ENCODE peak calls at places on chromosome 5, in nine cellular contexts. U, A, N, Z, G, H, F, R and E are unnamed samples.

GRCh38 chr5:17370651-17371050 is 127.4 kb upstream of the TAF11L2 start:
- DNase-seq in G (no peak), R (no peak), F (no peak), U (no peak), Z (no peak), H (no peak), N (no peak), A (no peak), E (no peak)

GRCh38 chr5:88664630-88665029 is 218.4 kb downstream of the MEF2C start:
- DNase-seq in G (no peak), A (no peak), U (no peak), R (no peak), Z (no peak), N (no peak), F (no peak), H (no peak), E (no peak)

GRCh38 chr5:3377176-3377575 is 218.5 kb upstream of the IRX1 start:
- DNase-seq in R (no peak), N (no peak), G (no peak), U (no peak), H (no peak), Z (no peak), A (no peak), F (no peak), E (no peak)

GRCh38 chr5:141815796-141816180 is 62.4 kb downstream of the PCDH1 start:
- DNase-seq in A (no peak), R (no peak), Z (no peak), U (no peak), G (no peak), N (no peak), H (no peak), F (no peak), E (no peak)

GRCh38 chr5:74974451-74975089 is 77.8 kb downstream of the GCNT4 start:
- DNase-seq in R (no peak), N (no peak), G (no peak), A (no peak), Z (no peak), U (no peak), H (no peak), F (no peak), E (no peak)

GRCh38 chr5:65819905-65820240 is 97.9 kb downstream of the NLN start:
- DNase-seq in F (no peak), R (no peak), U (no peak), Z (no peak), N (no peak), G (no peak), A (no peak), H (no peak), E (no peak)

GRCh38 chr5:72925336-72926010 is 30.4 kb upstream of the FCHO2 start:
- DNase-seq in R (no peak), Z (no peak), N (no peak), G (no peak), A (no peak), F (no peak), U (no peak), H (no peak), E (no peak)

GRCh38 chr5:139382371-139382770 is 726 bp downstream of the SLC23A1 start:
- DNase-seq in R (no peak), Z (no peak), N (no peak), H (peak; percentile 28), U (no peak), F (no peak), G (no peak), A (no peak), E (no peak)

GRCh38 chr5:111963555-111963954 is 206.6 kb upstream of the NREP start:
- DNase-seq in G (no peak), H (no peak), R (no peak), A (no peak), Z (no peak), U (no peak), F (no peak), N (no peak), E (no peak)

GRCh38 chr5:80406980-80407734 is 707 bp upstream of the ZFYVE16 start:
- DNase-seq in A (no peak), N (peak; percentile 24), U (no peak), R (peak; percentile 77), F (no peak), G (peak; percentile 80), H (peak; percentile 41), Z (no peak), E (peak; percentile 19)

GRCh38 chr5:160938532-160938931 is 86.5 kb upstream of the ATP10B start:
- DNase-seq in G (peak; percentile 24), N (peak; percentile 78), A (no peak), F (no peak), U (peak; percentile 68), H (peak; percentile 74), Z (no peak), R (no peak), E (no peak)

GRCh38 chr5:170650850-170651249 is 132.7 kb upstream of the GABRP start:
- DNase-seq in Z (no peak), H (no peak), A (no peak), G (no peak), F (no peak), U (no peak), R (no peak), N (no peak), E (no peak)

GRCh38 chr5:132008961-132009680 is 2.3 kb downstream of the ACSL6 start:
- DNase-seq in R (no peak), H (no peak), F (no peak), A (no peak), Z (no peak), U (no peak), G (no peak), N (peak; percentile 41), E (no peak)

GRCh38 chr5:61059499-61059898 is 102.8 kb downstream of the SMIM15 start:
- DNase-seq in Z (no peak), H (no peak), N (no peak), F (no peak), R (no peak), U (no peak), G (no peak), A (no peak), E (no peak)

GRCh38 chr5:61053937-61054336 is 108.3 kb downstream of the SMIM15 start:
- DNase-seq in G (peak; percentile 12), F (no peak), H (no peak), A (no peak), Z (no peak), N (no peak), U (no peak), R (no peak), E (no peak)

GRCh38 chr5:61052870-61053269 is 107.9 kb downstream of the NDUFAF2 start:
- DNase-seq in U (no peak), H (no peak), G (peak; percentile 54), F (no peak), Z (no peak), N (no peak), R (no peak), A (peak; percentile 3), E (no peak)

GRCh38 chr5:61051267-61051666 is 106.3 kb downstream of the NDUFAF2 start:
- DNase-seq in N (no peak), Z (no peak), G (peak; percentile 5), U (no peak), A (no peak), R (no peak), F (no peak), H (no peak), E (no peak)

DNA sequence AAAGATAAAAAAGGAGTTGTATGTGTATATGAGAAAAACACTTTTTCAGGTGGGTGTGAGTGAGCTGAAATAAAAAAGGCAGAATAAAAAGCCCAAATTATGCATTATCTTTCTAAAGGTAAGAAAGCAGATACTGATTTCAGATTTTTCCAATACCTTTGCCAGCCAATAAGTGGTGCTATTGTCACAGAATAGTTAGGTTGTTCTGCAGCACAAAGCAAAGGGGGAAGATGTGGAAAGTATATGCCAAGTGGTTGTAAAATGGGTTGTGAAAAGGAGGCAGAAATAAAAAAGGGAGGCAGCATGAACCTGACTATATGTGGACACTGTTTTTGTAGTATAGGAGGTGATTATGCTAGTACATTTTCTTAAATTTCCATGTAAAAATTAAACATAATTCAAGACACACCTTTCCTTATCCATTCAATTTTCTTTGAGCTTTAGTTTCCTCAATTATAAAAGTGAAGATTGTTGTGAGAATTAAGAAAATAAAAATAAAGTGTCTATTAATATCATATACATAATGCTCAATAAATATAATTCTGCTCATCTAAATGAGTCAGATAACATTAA is 106.7 kb downstream of the SMIM15 start:
- DNase-seq in Z (peak; percentile 41), N (no peak), F (peak; percentile 15), A (peak; percentile 16), R (no peak), H (no peak), U (no peak), G (peak; percentile 28), E (no peak)
- TF ChIP-seq EP300 in Z (no peak), N (no peak), F (no peak), A (no peak), R (no peak), H (no peak), U (no peak), G (no peak), E (no peak)

DNA sequence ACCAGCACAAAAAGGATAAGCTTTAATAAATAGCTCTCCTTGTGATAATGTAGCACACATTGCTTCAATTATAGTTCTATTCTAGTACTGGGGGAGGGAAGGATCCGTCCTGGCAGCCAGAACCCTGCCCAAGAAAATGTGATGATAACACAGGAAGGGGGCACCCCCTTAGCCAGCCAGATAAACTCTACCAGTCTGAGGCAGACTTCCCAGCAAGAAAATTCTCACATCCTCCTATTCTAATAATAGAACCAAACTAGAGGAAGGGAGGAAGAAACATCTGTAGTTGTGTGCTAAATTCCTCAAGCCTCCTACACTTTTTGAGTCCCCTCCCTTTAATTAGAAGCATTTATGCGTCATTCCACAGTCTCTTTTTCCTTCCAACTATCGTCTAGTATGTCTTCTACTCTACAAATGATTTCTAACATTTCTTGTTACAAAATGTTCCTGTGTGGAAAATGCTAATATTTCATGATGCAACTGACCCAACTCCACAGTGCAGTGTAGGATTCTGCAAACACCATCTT is 261.0 kb downstream of the SEMA5A start:
- DNase-seq in H (no peak), Z (peak; percentile 27), R (no peak), F (no peak), G (no peak), N (no peak), U (no peak), A (no peak), E (no peak)
- TF ChIP-seq EP300 in H (no peak), Z (no peak), R (no peak), F (no peak), G (no peak), N (no peak), U (no peak), A (no peak), E (peak; percentile 66)

GRCh38 chr5:32828492-32828891 is 117.4 kb downstream of the NPR3 start:
- DNase-seq in Z (no peak), F (no peak), R (no peak), H (no peak), N (no peak), U (no peak), A (no peak), G (no peak), E (no peak)
- TF ChIP-seq EP300 in Z (no peak), F (no peak), R (no peak), H (no peak), N (no peak), U (no peak), A (no peak), G (no peak), E (no peak)

DNA sequence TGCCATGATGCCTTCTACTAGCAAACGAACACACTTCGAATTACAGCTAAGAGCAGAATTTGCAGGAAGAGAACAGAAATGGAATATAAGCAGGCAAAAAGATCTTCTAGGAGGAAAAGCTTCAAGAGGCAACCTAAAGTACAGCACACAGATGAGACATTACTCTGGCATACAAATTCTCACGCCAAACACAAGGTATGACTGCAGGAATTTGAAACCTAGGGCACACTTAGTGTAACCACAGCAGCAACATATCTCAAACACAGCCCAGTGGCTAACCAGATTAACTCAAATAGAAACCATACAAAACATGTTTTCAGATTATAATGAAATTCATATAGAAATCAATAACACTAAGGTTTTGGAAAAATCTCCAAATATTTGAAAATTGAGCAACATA is 481.0 kb upstream of the RGMB start:
- DNase-seq in N (no peak), R (no peak), A (no peak), H (no peak), Z (no peak), G (no peak), U (no peak), F (no peak), E (no peak)
- TF ChIP-seq EP300 in N (no peak), R (no peak), A (no peak), H (no peak), Z (no peak), G (no peak), U (no peak), F (no peak), E (no peak)